ENCODE peak calls at places on chromosomes 5 and 9, in four cellular contexts. V is A549, G is stomach, Z is H1. N is an unnamed sample.

GRCh38 chr5:171450423-171451246 is 31.2 kb downstream of the FGF18 start:
- DNase-seq in G (peak; percentile 48), V (no peak), Z (no peak), N (peak; percentile 29)

GRCh38 chr9:3758816-3759576 is 233.2 kb upstream of the RFX3 start:
- DNase-seq in V (no peak), G (no peak), Z (no peak), N (no peak)

GRCh38 chr9:127142291-127142690 is 19.9 kb upstream of the ANGPTL2 start:
- DNase-seq in G (peak; percentile 19), V (no peak), Z (no peak), N (no peak)

GRCh38 chr9:114000063-114000454 is 78.0 kb downstream of the AMBP start:
- DNase-seq in V (no peak), G (peak; percentile 9), Z (no peak), N (peak; percentile 1)

GRCh38 chr5:56123531-56124243 is 109.4 kb downstream of the ANKRD55 start:
- DNase-seq in V (peak; percentile 99), Z (peak; percentile 31), G (peak; percentile 27), N (no peak)

GRCh38 chr5:17113174-17113941 is 104.1 kb upstream of the BASP1 start:
- DNase-seq in Z (no peak), G (no peak), V (peak; percentile 95), N (no peak)

GRCh38 chr9:128685636-128686489 is 3.2 kb upstream of the SET start:
- DNase-seq in G (peak; percentile 54), Z (no peak), V (no peak), N (no peak)

GRCh38 chr9:811101-811531 is 30.4 kb upstream of the DMRT1 start:
- DNase-seq in G (no peak), Z (no peak), V (peak; percentile 50), N (no peak)

GRCh38 chr5:161397448-161397847 is 149.1 kb downstream of the GABRB2 start:
- DNase-seq in G (no peak), V (no peak), Z (no peak), N (no peak)

GRCh38 chr5:114360816-114361723 is 800 bp upstream of the KCNN2 start:
- DNase-seq in G (no peak), Z (peak; percentile 72), V (peak; percentile 2), N (no peak)

GRCh38 chr5:171604195-171604594 is 181.4 kb upstream of the SMIM23 start:
- DNase-seq in V (no peak), Z (no peak), G (no peak), N (no peak)

GRCh38 chr9:20650750-20651299 is 28.5 kb upstream of the MLLT3 start:
- DNase-seq in G (no peak), Z (no peak), V (no peak), N (no peak)

GRCh38 chr9:126907058-126907457 is 7.5 kb upstream of the RALGPS1 start:
- DNase-seq in V (no peak), G (no peak), Z (no peak), N (no peak)

DNA sequence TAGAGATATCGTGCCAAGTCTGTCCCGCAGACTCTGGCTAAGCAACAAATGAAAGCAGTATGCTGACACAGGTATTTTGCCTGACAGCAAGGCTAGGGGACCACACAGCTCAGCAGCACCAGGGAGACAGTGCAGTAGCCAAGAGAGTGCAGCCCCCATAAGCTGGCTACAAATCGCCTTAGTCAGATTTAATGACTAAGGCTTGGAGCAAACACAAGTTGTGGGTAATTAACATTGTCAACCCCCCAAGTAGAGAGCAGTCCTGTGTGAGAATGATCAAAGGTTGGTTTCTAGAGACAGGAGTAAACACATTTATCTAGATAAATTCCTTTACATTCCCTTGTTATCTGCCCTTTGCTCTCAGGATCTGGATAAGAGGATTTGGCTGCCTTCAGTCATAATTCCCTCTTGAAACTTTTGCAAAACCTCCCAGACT is 1434.5 kb upstream of the CDH6 start:
- DNase-seq in Z (no peak), G (no peak), V (peak; percentile 79), N (no peak)
- TF ChIP-seq EP300 in Z (no peak), G (no peak), V (peak; percentile 29), N (no peak)

GRCh38 chr5:81906086-81906485 is 65.7 kb upstream of the ATG10 start:
- DNase-seq in G (no peak), V (no peak), Z (no peak), N (no peak)

GRCh38 chr5:81908771-81909170 is 63.1 kb upstream of the ATG10 start:
- DNase-seq in G (no peak), Z (no peak), V (no peak), N (no peak)

GRCh38 chr5:81904861-81905260 is 67.0 kb upstream of the ATG10 start:
- DNase-seq in Z (no peak), G (no peak), V (no peak), N (no peak)

GRCh38 chr5:81908044-81908443 is 63.8 kb upstream of the ATG10 start:
- DNase-seq in G (no peak), Z (no peak), V (no peak), N (no peak)

GRCh38 chr5:81907012-81907411 is 64.8 kb upstream of the ATG10 start:
- DNase-seq in G (no peak), Z (no peak), V (no peak), N (no peak)
- TF ChIP-seq EP300 in G (no peak), Z (no peak), V (no peak), N (no peak)

GRCh38 chr5:92906798-92907380 is 674.1 kb downstream of the NR2F1-AS1 start:
- DNase-seq in V (no peak), Z (no peak), G (no peak), N (no peak)
- TF ChIP-seq EP300 in V (no peak), Z (no peak), G (no peak), N (no peak)

GRCh38 chr5:72178910-72179815 is 71.9 kb downstream of the MAP1B start:
- DNase-seq in G (no peak), V (peak; percentile 52), Z (no peak), N (peak; percentile 88)
- TF ChIP-seq EP300 in G (no peak), V (no peak), Z (no peak), N (peak; percentile 57)

GRCh38 chr9:16417749-16418148 is 452.7 kb downstream of the BNC2 start:
- DNase-seq in Z (no peak), G (no peak), V (no peak), N (no peak)

GRCh38 chr9:16414451-16414850 is 456.0 kb downstream of the BNC2 start:
- DNase-seq in V (peak; percentile 90), G (no peak), Z (no peak), N (no peak)

GRCh38 chr9:16413509-16414016 is 456.9 kb downstream of the BNC2 start:
- DNase-seq in V (peak; percentile 99), G (no peak), Z (no peak), N (peak; percentile 50)

GRCh38 chr9:16419124-16419523 is 451.3 kb downstream of the BNC2 start:
- DNase-seq in Z (no peak), G (no peak), V (no peak), N (no peak)

DNA sequence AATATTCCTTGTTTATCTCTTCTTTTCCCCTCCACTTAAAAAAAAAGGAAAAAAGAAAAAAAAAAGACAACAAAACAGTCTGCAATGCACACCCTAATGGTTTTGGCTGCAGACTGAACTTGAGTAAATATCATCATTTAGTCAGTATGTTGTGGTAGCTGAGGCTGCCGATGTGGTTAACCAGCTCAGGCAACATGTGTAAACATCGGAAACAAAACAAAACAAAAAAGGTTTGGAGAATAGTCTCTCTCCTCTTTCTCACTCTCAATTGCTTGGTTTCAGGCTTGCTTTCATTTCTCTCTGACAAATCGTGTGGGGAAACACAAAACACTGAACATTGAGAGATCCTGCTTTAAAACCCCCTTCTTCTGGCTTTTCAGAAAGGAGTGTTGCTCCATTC is 453.4 kb downstream of the BNC2 start:
- DNase-seq in V (peak; percentile 66), Z (no peak), G (no peak), N (no peak)
- TF ChIP-seq EP300 in V (no peak), Z (no peak), G (no peak), N (no peak)

GRCh38 chr5:38600334-38601045 is 44.0 kb upstream of the LIFR start:
- DNase-seq in V (peak; percentile 28), Z (no peak), G (no peak), N (no peak)

GRCh38 chr5:38601133-38601842 is 44.8 kb upstream of the LIFR start:
- DNase-seq in V (no peak), Z (no peak), G (peak; percentile 28), N (no peak)

GRCh38 chr5:38598296-38598993 is 42.0 kb upstream of the LIFR start:
- DNase-seq in Z (no peak), V (no peak), G (no peak), N (no peak)

GRCh38 chr5:38596997-38597396 is 40.6 kb upstream of the LIFR start:
- DNase-seq in V (no peak), G (no peak), Z (no peak), N (no peak)

GRCh38 chr5:38598994-38599611 is 42.7 kb upstream of the LIFR start:
- DNase-seq in G (no peak), Z (no peak), V (peak; percentile 57), N (no peak)
- TF ChIP-seq EP300 in G (no peak), Z (no peak), V (no peak), N (no peak)

GRCh38 chr5:139193928-139194327 is 4.2 kb downstream of the SIL1 start:
- DNase-seq in Z (no peak), G (no peak), V (peak; percentile 31), N (no peak)

GRCh38 chr5:139194486-139194885 is 3.7 kb downstream of the SIL1 start:
- DNase-seq in V (no peak), Z (no peak), G (no peak), N (no peak)

GRCh38 chr5:139197710-139198669 is at the start of gene SIL1:
- DNase-seq in G (peak; percentile 98), Z (peak; percentile 88), V (peak; percentile 93), N (peak; percentile 91)
- TF ChIP-seq EP300 in G (no peak), Z (no peak), V (no peak), N (peak; percentile 91)

GRCh38 chr9:110116543-110116885 is 91.4 kb downstream of the C9orf152 start:
- DNase-seq in V (peak; percentile 74), G (no peak), Z (no peak), N (no peak)
- TF ChIP-seq EP300 in V (peak; percentile 35), G (no peak), Z (no peak), N (peak; percentile 69)

DNA sequence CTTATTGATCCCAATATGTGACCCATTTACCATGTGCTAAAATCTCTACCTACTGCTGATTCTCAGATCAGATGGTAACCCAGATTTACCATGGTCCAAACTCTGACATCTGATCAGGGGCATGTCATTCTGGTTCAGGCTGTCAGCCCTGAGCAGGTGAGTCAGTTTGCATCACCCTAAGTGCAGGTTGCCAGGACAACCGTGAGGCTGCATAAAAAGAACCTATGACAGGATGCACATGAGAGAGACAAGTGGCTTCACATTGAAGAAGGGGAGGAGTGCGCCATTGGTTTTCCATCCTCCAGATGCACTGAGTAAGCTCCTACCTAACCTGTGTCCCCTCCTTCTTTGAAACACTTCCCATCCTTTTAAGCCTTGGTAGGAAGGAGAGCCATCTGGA is 801 bp upstream of the PRSS3 start:
- DNase-seq in V (no peak), Z (no peak), G (no peak), N (no peak)
- TF ChIP-seq EP300 in V (no peak), Z (no peak), G (no peak), N (no peak)

GRCh38 chr9:136486131-136486530 is 3.3 kb upstream of the SEC16A start:
- DNase-seq in V (no peak), G (no peak), Z (no peak), N (no peak)

GRCh38 chr9:136484153-136485048 is 1.6 kb upstream of the SEC16A start:
- DNase-seq in G (peak; percentile 76), V (peak; percentile 73), Z (no peak), N (no peak)

GRCh38 chr9:136485651-136486050 is 2.8 kb upstream of the SEC16A start:
- DNase-seq in V (no peak), G (peak; percentile 52), Z (no peak), N (no peak)

GRCh38 chr9:136483589-136484152 is 831 bp upstream of the SEC16A start:
- DNase-seq in G (peak; percentile 95), V (peak; percentile 91), Z (peak; percentile 67), N (peak; percentile 74)

GRCh38 chr9:136485049-136485647 is 2.3 kb upstream of the SEC16A start:
- DNase-seq in V (peak; percentile 81), G (peak; percentile 88), Z (peak; percentile 49), N (peak; percentile 74)
- TF ChIP-seq EP300 in V (no peak), G (no peak), Z (no peak), N (no peak)